ENCODE peak calls at places on chromosomes 12 and 14, in six cellular contexts. I is COLO829; R is Caki2; G is ureter; M is NCI-H226; S is stimulated activated CD4-positive, alpha-beta T cell treated with anti-CD3 and anti-CD28 coated beads, Interleukin-1b, Interleukin-23, amount 100 ng/mL, for 4 hours. Y is an unnamed sample.

GRCh38 chr12:56469007-56469930 is 891 bp downstream of the SPRYD4 start:
- DNase-seq in I (peak), R (peak), G (peak), M (no peak), S (no peak), Y (no peak)

GRCh38 chr14:55847766-55848165 is 267.8 kb downstream of the KTN1 start:
- DNase-seq in I (no peak), R (no peak), G (no peak), M (no peak), S (no peak), Y (no peak)

GRCh38 chr14:104130974-104131651 is 7.3 kb upstream of the KIF26A start:
- DNase-seq in I (peak), R (peak), G (no peak), M (peak), S (no peak), Y (peak)

GRCh38 chr14:101556566-101557320 is 4.6 kb upstream of the DIO3 start:
- DNase-seq in I (no peak), R (no peak), G (no peak), M (no peak), S (no peak), Y (no peak)

GRCh38 chr12:108967869-108968540 is 52.9 kb downstream of the SVOP start:
- DNase-seq in I (peak), R (no peak), G (no peak), M (no peak), S (no peak), Y (no peak)

GRCh38 chr14:65352964-65353530 is 59.5 kb upstream of the FUT8 start:
- DNase-seq in I (no peak), R (peak), G (no peak), M (peak), S (no peak), Y (no peak)

GRCh38 chr12:7134371-7135166 is 4.4 kb downstream of the CLSTN3 start:
- DNase-seq in I (no peak), R (no peak), G (no peak), M (no peak), S (no peak), Y (no peak)

GRCh38 chr12:108686753-108687152 is 44.6 kb downstream of the CORO1C start:
- DNase-seq in I (no peak), R (no peak), G (no peak), M (no peak), S (no peak), Y (no peak)

GRCh38 chr14:59297070-59297766 is 108.8 kb downstream of the DAAM1 start:
- DNase-seq in I (no peak), R (no peak), G (no peak), M (no peak), S (no peak), Y (no peak)

GRCh38 chr12:128823216-128823915 is 392 bp downstream of the SLC15A4 start:
- DNase-seq in I (no peak), R (peak), G (peak), M (no peak), S (no peak), Y (no peak)

GRCh38 chr14:105420141-105420975 is 731 bp downstream of the MTA1 start:
- DNase-seq in I (no peak), R (no peak), G (no peak), M (no peak), S (no peak), Y (no peak)

GRCh38 chr14:68626386-68626785 is 166.5 kb downstream of the ZFP36L1 start:
- DNase-seq in I (no peak), R (no peak), G (no peak), M (no peak), S (no peak), Y (no peak)

GRCh38 chr12:77343291-77343690 is 277.9 kb upstream of the E2F7 start:
- DNase-seq in I (no peak), R (no peak), G (no peak), M (peak), S (no peak), Y (no peak)

GRCh38 chr14:92373336-92373735 is 50.4 kb downstream of the SLC24A4 start:
- DNase-seq in I (no peak), R (no peak), G (no peak), M (no peak), S (no peak), Y (no peak)

GRCh38 chr12:109487181-109488050 is 10.0 kb downstream of the UBE3B start:
- DNase-seq in I (no peak), R (no peak), G (no peak), M (no peak), S (no peak), Y (no peak)

GRCh38 chr12:57838594-57839302 is 7.8 kb downstream of the CTDSP2 start:
- DNase-seq in I (no peak), R (no peak), G (no peak), M (no peak), S (no peak), Y (no peak)

GRCh38 chr12:116604883-116605641 is 45.9 kb downstream of the MAP1LC3B2 start:
- DNase-seq in I (no peak), R (no peak), G (no peak), M (no peak), S (no peak), Y (peak)

GRCh38 chr12:58479403-58479802 is 440.9 kb downstream of the LRIG3 start:
- DNase-seq in I (peak), R (no peak), G (no peak), M (no peak), S (no peak), Y (no peak)

GRCh38 chr12:4037747-4038312 is 164.6 kb upstream of the PARP11 start:
- DNase-seq in I (peak), R (peak), G (no peak), M (peak), S (no peak), Y (no peak)

GRCh38 chr12:93946542-93947150 is 201.7 kb upstream of the PLXNC1 start:
- DNase-seq in I (no peak), R (no peak), G (no peak), M (no peak), S (no peak), Y (peak)